ENCODE peak calls at places on chromosomes 3 and 15, in seven cellular contexts. A is CD8-positive, alpha-beta memory T cell; Y is effector CD4-positive, alpha-beta T cell; M is DMS53; O is HS-27A; F is GM13977; P is activated T-cell treated with anti-CD3 and anti-CD28 coated beads for 1 hour. K is an unnamed sample.

GRCh38 chr3:29465836-29466235 is 185.0 kb downstream of the RBMS3 start:
- DNase-seq in M (no peak), P (no peak), O (no peak), F (no peak), A (no peak), Y (no peak), K (no peak)

GRCh38 chr3:46193436-46193835 is 14.7 kb downstream of the CCR1 start:
- DNase-seq in Y (no peak), P (no peak), O (no peak), M (no peak), F (no peak), A (no peak), K (no peak)

GRCh38 chr3:158711886-158712285 is 20.4 kb downstream of the RARRES1 start:
- DNase-seq in F (no peak), P (no peak), A (no peak), Y (no peak), O (peak), M (no peak), K (no peak)

GRCh38 chr15:35874260-35874905 is 328.4 kb upstream of the DPH6 start:
- DNase-seq in Y (no peak), F (no peak), A (no peak), O (no peak), M (peak), P (no peak), K (no peak)

GRCh38 chr3:78368576-78369345 is 1328.9 kb downstream of the ROBO2 start:
- DNase-seq in F (no peak), P (no peak), A (no peak), Y (no peak), O (no peak), M (no peak), K (no peak)

GRCh38 chr15:65371976-65372786 is 5.6 kb downstream of the IGDCC3 start:
- DNase-seq in Y (no peak), O (no peak), A (no peak), P (no peak), M (no peak), F (no peak), K (no peak)

GRCh38 chr3:37580237-37580636 is 281.4 kb upstream of the CTDSPL start:
- DNase-seq in M (no peak), F (no peak), O (no peak), A (no peak), P (no peak), Y (no peak), K (no peak)

GRCh38 chr15:72179950-72180581 is 17.5 kb downstream of the GRAMD2A start:
- DNase-seq in F (no peak), M (peak), O (no peak), P (no peak), Y (no peak), A (no peak), K (no peak)

GRCh38 chr3:73096169-73096568 is 34.7 kb downstream of the EBLN2 start:
- DNase-seq in P (no peak), A (no peak), M (no peak), F (no peak), Y (no peak), O (no peak), K (no peak)

GRCh38 chr3:7630925-7631324 is 770.0 kb downstream of the GRM7 start:
- DNase-seq in F (no peak), P (no peak), M (no peak), A (no peak), Y (no peak), O (no peak), K (no peak)

GRCh38 chr15:40787344-40787841 is 17.6 kb downstream of the C15orf62 start:
- DNase-seq in F (no peak), O (peak), M (peak), A (peak), Y (peak), P (no peak), K (no peak)

GRCh38 chr3:14206548-14207177 is 28.0 kb downstream of the LSM3 start:
- DNase-seq in P (no peak), F (no peak), A (no peak), O (no peak), Y (no peak), M (no peak), K (no peak)

GRCh38 chr3:127751163-127751621 is 71.1 kb downstream of the MGLL start:
- DNase-seq in F (no peak), O (no peak), Y (no peak), A (no peak), M (peak), P (no peak), K (no peak)

GRCh38 chr3:55910543-55910942 is 423.4 kb upstream of the WNT5A start:
- DNase-seq in F (no peak), M (no peak), A (no peak), O (no peak), P (no peak), Y (no peak), K (no peak)

GRCh38 chr15:31276596-31277298 is 49.9 kb upstream of the KLF13 start:
- DNase-seq in A (no peak), F (no peak), Y (no peak), P (no peak), O (no peak), M (peak), K (no peak)

GRCh38 chr3:184361532-184361931 is at the start of the genes CLCN2 and POLR2H:
- DNase-seq in F (peak), Y (peak), A (peak), P (peak), M (peak), O (peak), K (no peak)

K was measured in GM12864.